ENCODE peak calls at places on chromosomes 1 and 21, in eight cellular contexts. U is activated CD4-positive, CD25-positive, alpha-beta regulatory T cell; A is stimulated activated CD4-positive, alpha-beta T cell treated with anti-CD3 and anti-CD28 coated beads, Interleukin-4, amount 100 ng/mL, for 1 hour; G is GM10248; E is AG20443; L is amniotic stem cell; I is coronary artery; D is activated CD4-positive, alpha-beta T cell treated with anti-CD3 and anti-CD28 coated beads for 4 hours. P is an unnamed sample.

GRCh38 chr21:45578811-45579381 is 36.7 kb upstream of the SLC19A1 start:
- DNase-seq in U (no peak), A (no peak), G (no peak), E (no peak), L (no peak), I (peak), D (no peak), P (no peak)

GRCh38 chr21:46153259-46154154 is 1.9 kb downstream of the FTCD start:
- DNase-seq in U (no peak), A (peak), G (peak), E (peak), L (no peak), I (peak), D (peak), P (peak)

GRCh38 chr1:223142795-223143759 is at the start of gene TLR5:
- DNase-seq in U (peak), A (peak), G (peak), E (peak), L (peak), I (peak), D (peak), P (peak)

GRCh38 chr21:36544545-36544944 is 64.6 kb upstream of the CLDN14 start:
- DNase-seq in U (no peak), A (no peak), G (no peak), E (no peak), L (no peak), I (peak), D (no peak), P (no peak)

GRCh38 chr1:159067699-159068621 is 8.6 kb downstream of the AIM2 start:
- DNase-seq in U (no peak), A (no peak), G (peak), E (no peak), L (no peak), I (no peak), D (no peak), P (no peak)

GRCh38 chr1:71921197-71921596 is 361.1 kb downstream of the NEGR1 start:
- DNase-seq in U (no peak), A (no peak), G (no peak), E (no peak), L (no peak), I (no peak), D (no peak), P (no peak)

GRCh38 chr1:5744911-5745431 is 247.3 kb downstream of the NPHP4 start:
- DNase-seq in U (no peak), A (no peak), G (no peak), E (no peak), L (no peak), I (no peak), D (no peak), P (no peak)

GRCh38 chr1:29648026-29648425 is 411.7 kb downstream of the PTPRU start:
- DNase-seq in U (no peak), A (no peak), G (no peak), E (no peak), L (no peak), I (no peak), D (no peak), P (no peak)

GRCh38 chr1:196361112-196361714 is 247.0 kb downstream of the KCNT2 start:
- DNase-seq in U (no peak), A (no peak), G (no peak), E (no peak), L (no peak), I (no peak), D (no peak), P (no peak)

GRCh38 chr1:64231153-64231552 is 27.7 kb downstream of the UBE2U start:
- DNase-seq in U (no peak), A (no peak), G (no peak), E (no peak), L (no peak), I (no peak), D (no peak), P (no peak)

GRCh38 chr1:167575649-167576048 is 22.1 kb upstream of the CREG1 start:
- DNase-seq in U (no peak), A (no peak), G (no peak), E (no peak), L (no peak), I (no peak), D (no peak), P (no peak)

GRCh38 chr1:110746644-110747259 is 72.0 kb upstream of the KCNA3 start:
- DNase-seq in U (no peak), A (peak), G (peak), E (peak), L (peak), I (no peak), D (peak), P (peak)

GRCh38 chr1:161706116-161706482 is 930 bp upstream of the FCRLA start:
- DNase-seq in U (no peak), A (no peak), G (no peak), E (peak), L (no peak), I (no peak), D (no peak), P (no peak)

GRCh38 chr1:100188617-100189016 is 10.6 kb upstream of the LRRC39 start:
- DNase-seq in U (no peak), A (no peak), G (peak), E (peak), L (no peak), I (no peak), D (no peak), P (no peak)

GRCh38 chr1:241077386-241078147 is 279.4 kb downstream of the RGS7 start:
- DNase-seq in U (no peak), A (no peak), G (no peak), E (peak), L (no peak), I (no peak), D (no peak), P (no peak)

GRCh38 chr1:11072216-11072917 is 12.5 kb upstream of the SRM start:
- DNase-seq in U (no peak), A (no peak), G (peak), E (no peak), L (no peak), I (no peak), D (no peak), P (no peak)

GRCh38 chr1:15417365-15417934 is 7.8 kb downstream of the EFHD2 start:
- DNase-seq in U (no peak), A (peak), G (peak), E (peak), L (peak), I (no peak), D (peak), P (peak)

GRCh38 chr1:147622731-147623130 is 47.6 kb downstream of the ACP6 start:
- DNase-seq in U (no peak), A (no peak), G (no peak), E (peak), L (no peak), I (no peak), D (no peak), P (no peak)

P was measured in SJSA1.